ENCODE peak calls at places on chromosome 11, in eight cellular contexts. Z is GM23248; B is H1; G is right cardiac atrium; N is CD8-positive, alpha-beta T cell; P is kidney; S is upper lobe of right lung; I is CD4-positive, CD25-positive, alpha-beta regulatory T cell. V is an unnamed sample.

GRCh38 chr11:63212742-63213141 is 30.7 kb downstream of the SLC22A25 start:
- DNase-seq in S (no peak), B (no peak), Z (peak; percentile 45), P (no peak), G (no peak), N (no peak), I (peak; percentile 29), V (no peak)

GRCh38 chr11:126561327-126561893 is 205.9 kb downstream of the ST3GAL4 start:
- DNase-seq in N (no peak), P (no peak), Z (peak; percentile 66), G (peak; percentile 66), I (peak; percentile 37), B (peak; percentile 46), S (no peak), V (no peak)

GRCh38 chr11:17570034-17570433 is 23.0 kb downstream of the OTOG start:
- DNase-seq in G (no peak), S (no peak), I (no peak), B (no peak), N (no peak), P (peak; percentile 51), Z (no peak), V (no peak)

GRCh38 chr11:63945482-63946163 is 6.8 kb downstream of the NAA40 start:
- DNase-seq in N (no peak), I (peak; percentile 61), P (peak; percentile 82), Z (peak; percentile 91), S (peak; percentile 71), B (peak; percentile 27), G (peak; percentile 85), V (peak; percentile 28)

GRCh38 chr11:2424811-2425495 is 19.4 kb downstream of the TRPM5 start:
- DNase-seq in B (no peak), Z (no peak), N (no peak), P (peak; percentile 66), I (no peak), S (no peak), G (no peak), V (no peak)

GRCh38 chr11:15577519-15577918 is 462.8 kb downstream of the INSC start:
- DNase-seq in Z (no peak), I (no peak), S (no peak), N (no peak), B (no peak), P (no peak), G (no peak), V (no peak)

GRCh38 chr11:1153105-1153950 is 4.4 kb upstream of the MUC5AC start:
- DNase-seq in N (no peak), S (peak; percentile 57), B (no peak), G (no peak), P (peak; percentile 67), I (no peak), Z (peak; percentile 9), V (no peak)

GRCh38 chr11:32103941-32104340 is 13.1 kb downstream of the RCN1 start:
- DNase-seq in I (no peak), S (no peak), Z (no peak), B (no peak), P (no peak), G (no peak), N (no peak), V (no peak)

GRCh38 chr11:70084046-70084984 is 6.2 kb downstream of the ANO1 start:
- DNase-seq in S (no peak), Z (no peak), I (no peak), N (no peak), B (no peak), P (no peak), G (peak; percentile 26), V (no peak)

GRCh38 chr11:75245356-75246005 is 4.9 kb downstream of the TPBGL start:
- DNase-seq in B (no peak), P (peak; percentile 11), G (no peak), I (no peak), N (no peak), S (peak; percentile 52), Z (no peak), V (no peak)

GRCh38 chr11:16969010-16970004 is 44.9 kb downstream of the PLEKHA7 start:
- DNase-seq in G (no peak), N (no peak), P (no peak), I (no peak), B (no peak), Z (no peak), S (no peak), V (no peak)

GRCh38 chr11:46119352-46120216 is 1.7 kb downstream of the PHF21A start:
- DNase-seq in N (peak; percentile 21), Z (peak; percentile 75), G (peak; percentile 80), B (no peak), S (peak; percentile 68), I (peak; percentile 80), P (peak; percentile 80), V (peak; percentile 59)

GRCh38 chr11:46120711-46121327 is 435 bp downstream of the PHF21A start:
- DNase-seq in G (peak; percentile 80), S (no peak), P (no peak), Z (peak; percentile 74), N (no peak), I (no peak), B (no peak), V (no peak)

GRCh38 chr11:46119053-46119351 is 2.3 kb downstream of the PHF21A start:
- DNase-seq in P (no peak), S (no peak), G (no peak), N (no peak), I (no peak), B (no peak), Z (peak; percentile 55), V (no peak)

GRCh38 chr11:46121328-46121723 is at the start of gene PHF21A:
- DNase-seq in N (peak; percentile 78), S (peak; percentile 96), G (peak; percentile 95), Z (peak; percentile 95), I (peak; percentile 95), B (peak; percentile 64), P (peak; percentile 96), V (peak; percentile 79)

DNA sequence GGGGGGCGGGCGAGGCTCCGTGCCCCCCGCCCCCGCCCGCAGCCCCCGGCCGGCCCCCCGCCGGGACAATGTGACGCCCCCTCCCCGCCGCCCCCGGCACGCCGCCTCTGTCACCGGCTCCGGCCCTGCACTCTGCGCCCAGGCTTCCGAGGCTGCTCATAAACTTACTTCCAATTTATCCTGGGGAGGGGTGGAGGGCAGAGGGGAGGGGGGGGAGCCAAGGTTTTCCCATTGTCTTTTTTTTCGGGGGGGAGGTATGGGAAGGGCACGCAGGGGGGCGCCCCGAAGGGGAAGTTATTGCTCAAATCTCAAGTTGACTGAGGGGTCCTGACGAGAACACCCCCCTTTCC is 918 bp downstream of the PHF21A start:
- DNase-seq in G (peak; percentile 76), S (peak; percentile 68), Z (peak; percentile 49), N (no peak), I (no peak), B (no peak), P (peak; percentile 81), V (no peak)
- H3K4me1 ChIP-seq in G (no peaks in the 10 kb centered on the region), S (peaks cover 38% of the 10 kb centered on the region), Z (peaks cover 42% of the 10 kb centered on the region), N (peaks cover 44% of the 10 kb centered on the region), I (peaks cover 55% of the 10 kb centered on the region), B (no peaks in the 10 kb centered on the region), P (peaks cover 5% of the 10 kb centered on the region), V (peaks cover 25% of the 10 kb centered on the region)

DNA sequence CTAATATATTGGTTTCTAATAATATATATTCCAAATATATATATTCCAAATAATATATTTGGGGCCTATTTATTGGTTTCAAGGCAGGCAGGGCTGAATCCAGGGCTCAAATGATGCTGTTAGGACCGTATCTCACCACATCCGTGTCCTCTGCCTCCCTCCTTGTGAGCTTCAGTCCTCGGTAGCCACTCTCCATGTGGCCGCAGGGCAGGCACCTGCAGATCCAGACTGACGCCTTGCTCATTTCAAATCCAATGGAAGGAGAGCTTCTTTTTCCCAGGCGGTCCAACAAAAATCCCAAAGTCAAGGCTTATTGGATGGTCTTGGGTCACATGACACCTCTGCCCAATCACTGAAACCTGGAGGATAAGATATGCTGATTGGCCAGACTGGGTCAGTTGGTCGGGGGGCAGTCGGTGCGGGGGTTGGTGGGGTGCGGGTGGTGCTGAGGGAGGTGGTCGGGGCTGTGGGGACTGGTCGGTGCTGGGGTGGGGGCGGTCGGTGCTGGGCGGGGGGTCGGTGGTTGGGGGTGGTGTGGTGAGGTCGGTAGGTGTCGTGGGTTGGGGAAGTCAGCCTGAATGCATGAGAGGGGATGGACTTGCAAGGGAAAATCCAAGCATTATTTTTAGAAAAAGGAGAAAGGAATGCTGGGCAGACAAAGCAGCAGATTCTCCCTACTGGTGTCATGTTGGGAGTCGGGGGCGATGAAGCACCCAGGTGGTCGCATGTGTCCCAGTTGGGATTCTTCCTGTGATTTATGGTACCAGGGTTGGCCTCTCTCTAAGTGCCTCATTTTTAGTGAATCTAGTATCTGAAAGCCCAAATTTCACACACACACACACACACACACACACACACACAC is 89.5 kb downstream of the TP53I11 start:
- DNase-seq in S (no peak), B (no peak), G (no peak), P (peak; percentile 70), N (no peak), Z (no peak), I (no peak), V (no peak)
- H3K4me1 ChIP-seq in S (peaks cover 15% of the 10 kb centered on the region), B (peaks cover 40% of the 10 kb centered on the region), G (peaks cover 13% of the 10 kb centered on the region), P (no peaks in the 10 kb centered on the region), N (peaks cover 14% of the 10 kb centered on the region), Z (peaks cover 14% of the 10 kb centered on the region), I (peaks cover 20% of the 10 kb centered on the region), V (peaks cover 27% of the 10 kb centered on the region)

DNA sequence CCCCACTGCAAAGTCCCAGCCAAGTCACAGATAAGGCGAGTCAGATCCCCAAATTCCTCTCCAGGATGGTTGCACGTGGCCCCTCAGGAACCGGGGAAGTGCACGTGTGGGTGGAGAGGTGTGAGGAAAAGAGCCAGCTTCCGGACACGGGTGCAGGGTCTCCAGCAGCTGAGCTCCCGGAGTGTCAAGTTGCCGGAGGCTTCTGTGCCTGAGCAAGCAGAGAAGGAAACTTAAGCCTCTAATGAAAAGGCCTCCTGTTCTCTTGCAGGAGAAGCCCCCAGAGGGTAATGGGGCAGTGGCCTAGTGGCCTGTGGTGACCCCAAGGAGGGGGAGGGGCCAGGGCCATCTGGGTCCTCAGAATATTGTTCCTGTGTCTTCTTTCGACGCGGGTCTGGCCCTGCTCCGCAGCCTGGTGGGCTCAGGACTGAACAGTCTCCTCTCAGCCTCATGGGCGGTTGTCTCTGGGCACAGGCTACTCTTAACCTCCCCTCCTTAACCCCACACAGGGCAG is 147.9 kb downstream of the FEZ1 start:
- DNase-seq in P (no peak), G (no peak), B (no peak), Z (no peak), N (no peak), I (no peak), S (peak; percentile 49), V (no peak)
- H3K4me1 ChIP-seq in P (peaks cover 8% of the 10 kb centered on the region), G (peaks cover 7% of the 10 kb centered on the region), B (peaks cover 27% of the 10 kb centered on the region), Z (no peaks in the 10 kb centered on the region), N (no peaks in the 10 kb centered on the region), I (peaks cover 4% of the 10 kb centered on the region), S (peaks cover 9% of the 10 kb centered on the region), V (no peaks in the 10 kb centered on the region)

GRCh38 chr11:86693501-86693900 is 21.1 kb upstream of the ME3 start:
- DNase-seq in I (no peak), S (no peak), G (no peak), N (no peak), P (no peak), B (no peak), Z (no peak), V (no peak)

GRCh38 chr11:86695391-86695790 is 23.0 kb upstream of the ME3 start:
- DNase-seq in G (no peak), B (no peak), Z (no peak), N (no peak), P (no peak), S (no peak), I (no peak), V (no peak)

GRCh38 chr11:86696004-86696403 is 23.6 kb upstream of the ME3 start:
- DNase-seq in B (no peak), P (no peak), S (no peak), N (no peak), Z (peak; percentile 92), G (no peak), I (no peak), V (no peak)

GRCh38 chr11:86692746-86693145 is 20.3 kb upstream of the ME3 start:
- DNase-seq in B (no peak), P (no peak), N (no peak), S (no peak), Z (no peak), G (no peak), I (no peak), V (no peak)

GRCh38 chr11:86692317-86692716 is 19.9 kb upstream of the ME3 start:
- DNase-seq in B (no peak), P (no peak), G (no peak), S (no peak), N (no peak), I (no peak), Z (peak; percentile 60), V (no peak)
- H3K4me1 ChIP-seq in B (no peaks in the 10 kb centered on the region), P (no peaks in the 10 kb centered on the region), G (no peaks in the 10 kb centered on the region), S (peaks cover 15% of the 10 kb centered on the region), N (no peaks in the 10 kb centered on the region), I (no peaks in the 10 kb centered on the region), Z (peaks cover 82% of the 10 kb centered on the region), V (no peaks in the 10 kb centered on the region)

V was measured in effector memory CD4-positive, alpha-beta T cell.